ENCODE peak calls at places on chromosome 4, in five cellular contexts. T, N, U, A and F are unnamed samples.

GRCh38 chr4:73308286-73308685 is 49.7 kb upstream of the ANKRD17 start:
- DNase-seq in A (no peak), N (peak), T (peak), U (peak), F (no peak)

GRCh38 chr4:74418063-74418670 is 26.8 kb upstream of the AREG start:
- DNase-seq in T (peak), U (peak), N (no peak), A (no peak), F (no peak)

GRCh38 chr4:56186808-56187523 is 200.3 kb downstream of the AASDH start:
- DNase-seq in U (no peak), N (no peak), T (no peak), A (no peak), F (no peak)

GRCh38 chr4:154602404-154603020 is 9.9 kb downstream of the FGG start:
- DNase-seq in U (peak), T (no peak), N (no peak), A (no peak), F (no peak)

GRCh38 chr4:185825737-185826136 is 13.7 kb upstream of the SORBS2 start:
- DNase-seq in N (no peak), A (no peak), T (no peak), U (no peak), F (no peak)

GRCh38 chr4:63582997-63583396 is 826.3 kb downstream of the TECRL start:
- DNase-seq in N (no peak), A (no peak), U (no peak), T (no peak), F (no peak)

GRCh38 chr4:184893836-184894571 is 68.2 kb upstream of the ACSL1 start:
- DNase-seq in A (no peak), N (no peak), U (no peak), T (no peak), F (no peak)

GRCh38 chr4:37451646-37452045 is 207.1 kb downstream of the NWD2 start:
- DNase-seq in U (no peak), N (no peak), A (no peak), T (no peak), F (no peak)

GRCh38 chr4:155602351-155603140 is 64.1 kb upstream of the GUCY1A1 start:
- DNase-seq in A (no peak), U (no peak), T (no peak), N (no peak), F (no peak)

GRCh38 chr4:3059090-3059428 is 15.3 kb downstream of the HTT-AS start:
- DNase-seq in T (no peak), A (no peak), N (no peak), U (no peak), F (peak)

GRCh38 chr4:52983563-52984303 is 121.6 kb downstream of the RASL11B start:
- DNase-seq in U (peak), T (peak), A (no peak), N (peak), F (peak)

GRCh38 chr4:21778702-21779101 is 169.9 kb downstream of the KCNIP4 start:
- DNase-seq in N (no peak), A (no peak), U (no peak), T (no peak), F (no peak)